ENCODE peak calls at places on chromosomes 5 and 9, in four cellular contexts. T is HCT116, W is hepatocyte, I is fibroblast of lung. O is an unnamed sample. For H4K20me1, the result is how much of the 10 kb centered on the place peaks cover.

GRCh38 chr5:33300209-33300742 is 140.5 kb upstream of the TARS1 start:
- DNase-seq in T (no peak), W (no peak), I (no peak), O (no peak)

GRCh38 chr9:83208065-83208850 is 145.3 kb upstream of the RASEF start:
- DNase-seq in T (no peak), W (no peak), I (no peak), O (no peak)

GRCh38 chr9:108093773-108094675 is 604.5 kb upstream of the KLF4 start:
- DNase-seq in T (peak), W (peak), I (peak), O (peak)

GRCh38 chr5:91059409-91059808 is 323.7 kb downstream of the ARRDC3 start:
- DNase-seq in T (no peak), W (no peak), I (no peak), O (no peak)

GRCh38 chr5:140741967-140742366 is 41.7 kb downstream of the ZMAT2 start:
- DNase-seq in T (no peak), W (no peak), I (no peak), O (no peak)

GRCh38 chr9:121786998-121787422 is 135.6 kb downstream of the DAB2IP start:
- DNase-seq in T (no peak), W (no peak), I (no peak), O (no peak)

GRCh38 chr9:112747094-112747493 is 3.5 kb upstream of the SNX30 start:
- DNase-seq in T (no peak), W (no peak), I (no peak), O (no peak)

GRCh38 chr9:79390077-79390673 is 181.6 kb upstream of the TLE4 start:
- DNase-seq in T (no peak), W (peak), I (peak), O (no peak)

GRCh38 chr5:157920828-157921170 is 61.9 kb upstream of the CLINT1 start:
- DNase-seq in T (no peak), W (no peak), I (no peak), O (no peak)

GRCh38 chr9:99057665-99058625 is 47.0 kb upstream of the TGFBR1 start:
- DNase-seq in T (no peak), W (no peak), I (peak), O (no peak)

GRCh38 chr9:79946718-79947117 is 375.0 kb downstream of the TLE4 start:
- DNase-seq in T (no peak), W (no peak), I (peak), O (no peak)

GRCh38 chr9:77892171-77892570 is 139.4 kb downstream of the GNAQ start:
- DNase-seq in T (no peak), W (no peak), I (no peak), O (no peak)

GRCh38 chr5:148179234-148179824 is 11.0 kb downstream of the SPINK14 start:
- DNase-seq in T (peak), W (peak), I (peak), O (peak)

GRCh38 chr5:33180900-33181299 is 259.9 kb upstream of the TARS1 start:
- DNase-seq in T (peak), W (no peak), I (peak), O (no peak)

GRCh38 chr5:13976223-13976622 is 31.7 kb upstream of the DNAH5 start:
- DNase-seq in T (no peak), W (no peak), I (no peak), O (no peak)

GRCh38 chr5:173549644-173550043 is 66.8 kb downstream of the BOD1 start:
- DNase-seq in T (no peak), W (no peak), I (no peak), O (no peak)

GRCh38 chr5:59042683-59043082 is 459.8 kb downstream of the RAB3C start:
- DNase-seq in T (no peak), W (no peak), I (peak), O (no peak)

GRCh38 chr9:113933671-113934070 is 57.6 kb downstream of the ZNF618 start:
- DNase-seq in T (no peak), W (no peak), I (no peak), O (no peak)

GRCh38 chr9:113934826-113935676 is 58.9 kb downstream of the ZNF618 start:
- DNase-seq in T (no peak), W (no peak), I (no peak), O (no peak)

GRCh38 chr9:113931140-113931539 is 55.0 kb downstream of the ZNF618 start:
- DNase-seq in T (no peak), W (no peak), I (no peak), O (no peak)

GRCh38 chr9:113934167-113934566 is 58.1 kb downstream of the ZNF618 start:
- DNase-seq in T (no peak), W (no peak), I (no peak), O (no peak)

GRCh38 chr9:113933188-113933587 is 57.1 kb downstream of the ZNF618 start:
- DNase-seq in T (no peak), W (no peak), I (no peak), O (no peak)
- H4K20me1 ChIP-seq in T (under half), W (under half), I (under half), O (under half)

GRCh38 chr9:134495881-134496412 is 145.7 kb upstream of the COL5A1 start:
- DNase-seq in T (no peak), W (no peak), I (no peak), O (no peak)
- H2AFZ ChIP-seq in T (no peak), W (no peak), I (no peak), O (no peak)

GRCh38 chr5:37206733-37207132 is 42.4 kb downstream of the CPLANE1 start:
- DNase-seq in T (no peak), W (no peak), I (no peak), O (no peak)

GRCh38 chr5:37212096-37212495 is 37.1 kb downstream of the CPLANE1 start:
- DNase-seq in T (no peak), W (no peak), I (no peak), O (no peak)

GRCh38 chr5:37207802-37208201 is 41.4 kb downstream of the CPLANE1 start:
- DNase-seq in T (no peak), W (no peak), I (no peak), O (no peak)

GRCh38 chr5:37211661-37212060 is 37.5 kb downstream of the CPLANE1 start:
- DNase-seq in T (no peak), W (no peak), I (no peak), O (no peak)

DNA sequence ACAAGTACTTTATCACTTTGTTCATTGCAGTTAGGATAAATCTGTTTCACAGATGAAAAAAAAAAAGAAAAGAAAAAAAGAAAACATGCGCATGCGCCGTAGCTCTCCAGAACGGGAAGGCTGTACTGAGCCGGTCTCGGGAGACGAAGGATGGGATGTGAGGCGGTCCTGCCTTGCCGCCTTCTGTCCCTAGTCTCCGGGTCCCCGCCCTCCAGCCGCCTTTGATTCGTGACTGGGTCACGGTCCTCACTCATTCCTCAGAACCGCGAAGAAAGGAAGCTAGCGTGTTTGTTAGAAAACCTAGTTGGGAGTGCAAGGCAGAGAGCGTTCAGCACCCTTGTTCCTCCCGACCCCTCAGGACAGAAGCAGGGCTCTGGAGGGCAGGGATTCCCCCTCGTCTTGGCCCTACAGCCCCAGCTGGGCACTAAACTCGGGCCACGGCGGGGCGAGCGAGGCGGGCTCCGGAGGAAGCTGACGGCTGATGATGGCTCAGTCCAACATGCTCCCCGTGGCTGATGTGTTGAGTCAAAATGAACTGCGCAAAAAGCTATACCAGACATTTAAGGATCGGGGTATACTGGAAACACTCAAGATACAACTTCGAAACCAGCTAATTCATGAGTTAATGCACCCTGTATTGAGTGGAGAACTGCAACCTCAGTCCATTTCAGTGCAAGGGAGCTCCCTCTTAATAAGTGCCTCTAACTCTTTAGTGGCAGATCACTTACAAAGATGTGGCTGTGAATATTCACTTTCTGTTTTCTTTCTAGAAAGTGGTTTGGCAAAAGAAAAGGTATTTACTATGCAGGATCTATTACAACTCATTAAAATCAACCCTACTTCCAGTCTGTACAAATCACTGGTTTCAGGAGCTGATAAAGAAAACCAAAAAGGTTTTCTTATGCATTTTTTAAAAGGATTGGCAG is 40.0 kb downstream of the CPLANE1 start:
- DNase-seq in T (no peak), W (no peak), I (peak), O (no peak)
- H3K4me3 ChIP-seq in T (no peak), W (no peak), I (peak), O (no peak)

DNA sequence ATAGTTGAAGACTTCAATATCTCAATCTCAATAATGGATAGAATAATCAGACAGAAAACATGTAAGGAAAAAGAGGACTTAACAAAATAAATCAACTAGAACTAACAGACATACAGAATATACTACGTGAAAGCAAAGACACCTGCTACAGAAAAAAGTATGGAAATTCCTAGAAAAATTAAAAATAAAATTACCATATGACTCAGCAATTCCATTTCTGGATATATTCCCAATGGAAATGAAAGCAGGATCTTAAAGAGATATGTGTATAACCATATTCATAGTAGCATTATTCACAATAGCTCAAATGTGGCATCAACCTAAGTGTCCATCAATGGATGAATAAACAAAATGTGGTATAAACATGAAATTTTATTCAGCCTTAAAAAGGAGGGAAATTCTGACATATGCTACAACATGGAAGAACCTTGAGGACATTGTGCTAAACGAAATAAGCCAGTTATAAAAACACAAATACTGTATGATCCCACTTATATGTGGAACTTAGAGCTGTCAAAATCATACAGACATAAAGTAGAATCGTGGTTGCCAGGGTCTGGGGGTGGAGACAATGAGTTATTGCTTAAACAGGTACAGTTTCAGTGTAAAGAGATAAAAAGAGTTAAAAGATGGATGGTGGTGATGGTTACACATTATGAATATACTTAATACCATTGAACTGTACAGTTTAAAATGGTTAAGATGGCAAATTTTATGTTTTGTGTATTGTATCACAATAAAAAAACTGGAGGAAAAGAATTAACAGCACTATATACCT is 6.9 kb downstream of the PLAA start:
- DNase-seq in T (no peak), W (no peak), I (peak), O (no peak)
- H4K20me1 ChIP-seq in T (under half), W (under half), I (under half), O (under half)

GRCh38 chr9:106921989-106922388 is 59.0 kb downstream of the ZNF462 start:
- DNase-seq in T (no peak), W (no peak), I (peak), O (no peak)
- H2AFZ ChIP-seq in T (no peak), W (no peak), I (no peak), O (no peak)

GRCh38 chr5:139341689-139342422 is at the start of gene PAIP2:
- DNase-seq in T (peak), W (peak), I (peak), O (peak)

GRCh38 chr5:139341187-139341688 is 416 bp upstream of the PAIP2 start:
- DNase-seq in T (no peak), W (no peak), I (no peak), O (no peak)

GRCh38 chr5:139343476-139343875 is 1.8 kb downstream of the PAIP2 start:
- DNase-seq in T (no peak), W (no peak), I (no peak), O (no peak)

GRCh38 chr5:139342423-139342723 is 719 bp downstream of the PAIP2 start:
- DNase-seq in T (no peak), W (no peak), I (no peak), O (no peak)

DNA sequence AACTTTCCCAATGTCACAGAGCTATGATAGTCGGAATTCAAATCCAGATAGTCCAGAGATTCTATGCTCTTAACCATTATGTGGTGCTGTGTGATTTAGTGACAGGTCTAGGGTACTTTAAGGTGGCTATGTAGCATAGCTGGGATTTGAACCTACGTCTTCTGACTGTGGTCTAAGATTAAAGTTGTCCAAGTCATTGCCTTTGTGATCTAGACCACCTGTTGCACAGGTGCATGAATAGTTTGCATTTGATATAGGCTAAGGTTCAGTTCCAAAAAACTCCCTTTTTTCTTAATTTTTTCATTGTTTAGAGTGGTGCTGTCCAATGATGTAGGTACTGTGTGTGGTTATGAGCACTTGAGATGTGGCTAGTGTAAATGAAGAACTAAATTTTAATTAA is 2.5 kb downstream of the PAIP2 start:
- DNase-seq in T (no peak), W (no peak), I (no peak), O (no peak)
- H3K4me3 ChIP-seq in T (no peak), W (no peak), I (peak), O (no peak)

GRCh38 chr9:136722969-136723356 is 10.6 kb downstream of the DIPK1B start:
- DNase-seq in T (no peak), W (no peak), I (no peak), O (no peak)

GRCh38 chr9:136724772-136725171 is 12.4 kb downstream of the DIPK1B start:
- DNase-seq in T (no peak), W (no peak), I (no peak), O (no peak)

GRCh38 chr9:136723362-136723976 is 11.1 kb downstream of the DIPK1B start:
- DNase-seq in T (no peak), W (no peak), I (no peak), O (no peak)

GRCh38 chr9:136725612-136726011 is 13.2 kb downstream of the DIPK1B start:
- DNase-seq in T (no peak), W (peak), I (no peak), O (no peak)

DNA sequence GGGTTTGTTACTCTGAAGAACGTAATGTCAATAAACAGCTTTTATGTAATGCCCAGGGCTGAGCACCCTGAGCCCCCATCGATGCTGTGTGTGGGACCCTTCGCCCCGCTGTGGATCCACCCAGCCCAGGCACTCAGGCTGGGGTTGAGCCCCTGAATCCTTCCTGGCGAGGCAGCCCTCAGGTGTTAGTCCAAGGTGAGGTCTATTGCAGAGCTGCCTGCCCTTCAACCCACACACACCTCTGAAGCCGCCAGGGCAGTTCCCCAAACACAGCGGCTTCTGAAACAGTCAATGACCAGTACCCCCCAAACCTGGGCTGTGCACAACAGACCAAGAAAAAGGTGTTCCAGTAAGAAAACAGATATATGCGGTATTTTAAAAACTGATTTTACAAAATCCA is 11.6 kb downstream of the DIPK1B start:
- DNase-seq in T (no peak), W (no peak), I (no peak), O (no peak)
- H4K20me1 ChIP-seq in T (under half), W (half or more), I (under half), O (half or more)

O was measured in keratinocyte.